ENCODE peak calls at places on chromosomes 5 and 9, in four cellular contexts. One of them, this sample, is unnamed.

GRCh38 chr5:72472666-72473422 is 34.4 kb downstream of the ZNF366 start:
- DNase-seq in SK-N-SH: no peak
- DNase-seq in AG04450: no peak
- DNase-seq in stomach: no peak
- DNase-seq in this sample: no peak

GRCh38 chr5:84113246-84114118 is 271.2 kb downstream of the EDIL3 start:
- DNase-seq in SK-N-SH: no peak
- DNase-seq in stomach: no peak
- DNase-seq in AG04450: no peak
- DNase-seq in this sample: no peak

GRCh38 chr9:133227242-133227860 is 18.3 kb upstream of the OBP2B start:
- DNase-seq in AG04450: no peak
- DNase-seq in SK-N-SH: no peak
- DNase-seq in stomach: peak
- DNase-seq in this sample: no peak

GRCh38 chr5:27906911-27907590 is 868.7 kb upstream of the CDH9 start:
- DNase-seq in SK-N-SH: no peak
- DNase-seq in AG04450: no peak
- DNase-seq in stomach: no peak
- DNase-seq in this sample: no peak

GRCh38 chr5:179618923-179619554 is 4.4 kb downstream of the HNRNPH1 start:
- DNase-seq in AG04450: no peak
- DNase-seq in stomach: no peak
- DNase-seq in SK-N-SH: no peak
- DNase-seq in this sample: peak

GRCh38 chr9:129383415-129384088 is 205.5 kb upstream of the IER5L start:
- DNase-seq in stomach: peak
- DNase-seq in SK-N-SH: no peak
- DNase-seq in AG04450: no peak
- DNase-seq in this sample: peak

GRCh38 chr5:164098536-164098935 is 593.1 kb downstream of the MAT2B start:
- DNase-seq in SK-N-SH: no peak
- DNase-seq in AG04450: no peak
- DNase-seq in stomach: no peak
- DNase-seq in this sample: no peak

GRCh38 chr5:137186759-137187461 is 312.2 kb downstream of the SPOCK1 start:
- DNase-seq in SK-N-SH: no peak
- DNase-seq in stomach: no peak
- DNase-seq in AG04450: peak
- DNase-seq in this sample: no peak

GRCh38 chr9:74726581-74726980 is 161.1 kb downstream of the TRPM6 start:
- DNase-seq in SK-N-SH: no peak
- DNase-seq in AG04450: no peak
- DNase-seq in stomach: no peak
- DNase-seq in this sample: no peak

GRCh38 chr9:124248066-124248465 is 9.7 kb upstream of the NEK6 start:
- DNase-seq in stomach: no peak
- DNase-seq in SK-N-SH: no peak
- DNase-seq in AG04450: no peak
- DNase-seq in this sample: peak

GRCh38 chr5:135379052-135379654 is 19.9 kb downstream of the MACROH2A1 start:
- DNase-seq in stomach: no peak
- DNase-seq in SK-N-SH: no peak
- DNase-seq in AG04450: no peak
- DNase-seq in this sample: no peak

GRCh38 chr5:103929310-103930003 is 366.9 kb upstream of the NUDT12 start:
- DNase-seq in SK-N-SH: no peak
- DNase-seq in stomach: no peak
- DNase-seq in AG04450: no peak
- DNase-seq in this sample: no peak

GRCh38 chr5:96645096-96645495 is 17.1 kb upstream of the CAST start:
- DNase-seq in SK-N-SH: no peak
- DNase-seq in stomach: no peak
- DNase-seq in AG04450: no peak
- DNase-seq in this sample: no peak

GRCh38 chr9:111429175-111429574 is 55.0 kb downstream of the ECPAS start:
- DNase-seq in stomach: no peak
- DNase-seq in SK-N-SH: no peak
- DNase-seq in AG04450: no peak
- DNase-seq in this sample: no peak

GRCh38 chr9:115694014-115694413 is 459.6 kb upstream of the PAPPA start:
- DNase-seq in AG04450: peak
- DNase-seq in SK-N-SH: no peak
- DNase-seq in stomach: no peak
- DNase-seq in this sample: no peak

DNA sequence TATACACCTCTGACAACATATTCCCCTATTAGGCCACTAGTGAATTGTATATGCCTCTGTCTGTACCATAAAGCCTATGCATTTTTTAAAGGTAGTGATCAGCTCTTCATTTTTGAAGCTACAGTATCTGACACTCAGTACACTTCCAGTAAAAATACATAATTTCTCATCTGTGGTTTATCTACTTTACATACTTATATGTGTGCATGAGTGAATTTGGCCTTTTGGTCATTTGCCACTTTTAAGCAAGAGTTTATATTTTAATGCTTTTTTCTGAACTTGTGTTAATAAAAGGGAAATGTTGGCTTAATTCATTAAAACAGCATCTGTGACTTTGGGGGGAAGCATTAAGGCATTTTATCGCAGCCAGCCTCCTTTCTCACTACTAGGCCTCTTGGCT is 47.8 kb downstream of the ST8SIA4 start:
- DNase-seq in AG04450: no peak
- DNase-seq in SK-N-SH: no peak
- DNase-seq in stomach: no peak
- DNase-seq in this sample: no peak
- H3K4me3 ChIP-seq in AG04450: no peak
- H3K4me3 ChIP-seq in SK-N-SH: no peak
- H3K4me3 ChIP-seq in stomach: no peak
- H3K4me3 ChIP-seq in this sample: no peak

GRCh38 chr5:170747357-170747756 is 36.2 kb upstream of the GABRP start:
- DNase-seq in AG04450: no peak
- DNase-seq in stomach: no peak
- DNase-seq in SK-N-SH: peak
- DNase-seq in this sample: no peak

GRCh38 chr5:170747851-170748250 is 35.7 kb upstream of the GABRP start:
- DNase-seq in stomach: no peak
- DNase-seq in SK-N-SH: peak
- DNase-seq in AG04450: no peak
- DNase-seq in this sample: no peak

GRCh38 chr5:170746952-170747340 is 36.6 kb upstream of the GABRP start:
- DNase-seq in SK-N-SH: no peak
- DNase-seq in stomach: no peak
- DNase-seq in AG04450: no peak
- DNase-seq in this sample: no peak

GRCh38 chr5:170749911-170750431 is 33.6 kb upstream of the GABRP start:
- DNase-seq in SK-N-SH: no peak
- DNase-seq in stomach: peak
- DNase-seq in AG04450: no peak
- DNase-seq in this sample: no peak

DNA sequence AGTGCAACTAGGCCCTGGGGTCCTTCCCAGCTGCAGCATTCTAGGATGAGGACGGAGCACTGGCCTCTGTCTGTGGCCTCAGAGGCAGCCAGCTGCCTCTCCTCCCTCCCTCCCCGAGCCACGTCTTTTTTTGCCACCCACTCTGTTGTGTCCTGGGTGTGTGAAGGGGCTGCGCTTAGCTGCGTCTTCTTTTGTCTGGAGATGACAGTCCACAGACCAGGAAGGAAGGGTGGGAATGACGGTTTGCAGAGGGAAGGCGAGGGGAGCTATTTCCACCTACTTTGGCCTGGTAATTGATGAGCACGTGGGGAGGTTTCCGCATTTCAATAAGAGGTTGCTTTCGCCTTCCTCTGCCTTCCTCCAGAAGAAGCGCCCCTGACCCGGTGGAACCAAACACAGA is 34.5 kb upstream of the GABRP start:
- DNase-seq in SK-N-SH: no peak
- DNase-seq in AG04450: no peak
- DNase-seq in stomach: no peak
- DNase-seq in this sample: no peak
- TF ChIP-seq CTCF in SK-N-SH: no peak
- TF ChIP-seq CTCF in AG04450: no peak
- TF ChIP-seq CTCF in stomach: no peak
- TF ChIP-seq CTCF in this sample: no peak

GRCh38 chr5:123787136-123787535 is 275.2 kb downstream of the CSNK1G3 start:
- DNase-seq in stomach: no peak
- DNase-seq in SK-N-SH: no peak
- DNase-seq in AG04450: no peak
- DNase-seq in this sample: no peak
- H3K27ac ChIP-seq in stomach: no peak
- H3K27ac ChIP-seq in SK-N-SH: no peak
- H3K27ac ChIP-seq in AG04450: no peak
- H3K27ac ChIP-seq in this sample: no peak

GRCh38 chr5:89280103-89281037 is 397.4 kb upstream of the MEF2C start:
- DNase-seq in stomach: no peak
- DNase-seq in SK-N-SH: no peak
- DNase-seq in AG04450: no peak
- DNase-seq in this sample: no peak

GRCh38 chr5:89282038-89282831 is 399.3 kb upstream of the MEF2C start:
- DNase-seq in AG04450: no peak
- DNase-seq in stomach: no peak
- DNase-seq in SK-N-SH: no peak
- DNase-seq in this sample: no peak

GRCh38 chr5:89279458-89280036 is 396.6 kb upstream of the MEF2C start:
- DNase-seq in stomach: no peak
- DNase-seq in SK-N-SH: no peak
- DNase-seq in AG04450: no peak
- DNase-seq in this sample: no peak

GRCh38 chr5:89282832-89283510 is 400.0 kb upstream of the MEF2C start:
- DNase-seq in AG04450: no peak
- DNase-seq in stomach: no peak
- DNase-seq in SK-N-SH: no peak
- DNase-seq in this sample: no peak

GRCh38 chr5:89281211-89281610 is 398.2 kb upstream of the MEF2C start:
- DNase-seq in stomach: no peak
- DNase-seq in SK-N-SH: no peak
- DNase-seq in AG04450: no peak
- DNase-seq in this sample: no peak
- H3K4me3 ChIP-seq in stomach: no peak
- H3K4me3 ChIP-seq in SK-N-SH: no peak
- H3K4me3 ChIP-seq in AG04450: no peak
- H3K4me3 ChIP-seq in this sample: no peak

GRCh38 chr9:73199448-73199847 is 47.8 kb downstream of the ANXA1 start:
- DNase-seq in AG04450: no peak
- DNase-seq in SK-N-SH: no peak
- DNase-seq in stomach: no peak
- DNase-seq in this sample: no peak

GRCh38 chr9:73200694-73201432 is 49.2 kb downstream of the ANXA1 start:
- DNase-seq in SK-N-SH: peak
- DNase-seq in stomach: no peak
- DNase-seq in AG04450: no peak
- DNase-seq in this sample: no peak

GRCh38 chr9:73204910-73205309 is 53.2 kb downstream of the ANXA1 start:
- DNase-seq in SK-N-SH: no peak
- DNase-seq in stomach: no peak
- DNase-seq in AG04450: no peak
- DNase-seq in this sample: no peak

GRCh38 chr9:73202992-73203391 is 51.3 kb downstream of the ANXA1 start:
- DNase-seq in SK-N-SH: no peak
- DNase-seq in AG04450: no peak
- DNase-seq in stomach: no peak
- DNase-seq in this sample: no peak

DNA sequence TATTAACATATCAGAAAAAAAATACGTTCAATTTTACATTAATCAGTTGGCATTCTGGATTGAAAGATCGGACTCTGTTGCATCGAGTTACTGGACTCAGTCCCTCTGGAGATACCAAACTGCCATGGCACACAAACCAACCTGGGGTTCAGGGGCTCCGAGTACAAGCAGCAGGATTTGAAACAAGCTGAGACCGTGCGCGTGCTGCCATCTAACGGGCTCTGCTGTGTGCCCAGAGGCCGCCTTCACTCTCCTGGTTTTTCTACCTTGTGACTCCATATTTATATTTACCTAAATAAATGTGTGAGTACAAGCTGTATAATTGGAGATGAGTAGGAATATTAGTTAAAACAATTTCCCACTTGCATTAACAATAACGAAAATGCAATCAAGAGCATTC is 48.2 kb downstream of the ANXA1 start:
- DNase-seq in SK-N-SH: peak
- DNase-seq in stomach: no peak
- DNase-seq in AG04450: no peak
- DNase-seq in this sample: no peak
- TF ChIP-seq CTCF in SK-N-SH: peak
- TF ChIP-seq CTCF in stomach: no peak
- TF ChIP-seq CTCF in AG04450: peak
- TF ChIP-seq CTCF in this sample: no peak

GRCh38 chr9:8531831-8532230 is 732.3 kb upstream of the DMAC1 start:
- DNase-seq in stomach: no peak
- DNase-seq in SK-N-SH: no peak
- DNase-seq in AG04450: no peak
- DNase-seq in this sample: no peak
- H3K27ac ChIP-seq in stomach: no peak
- H3K27ac ChIP-seq in SK-N-SH: no peak
- H3K27ac ChIP-seq in AG04450: no peak
- H3K27ac ChIP-seq in this sample: no peak

This sample was measured in Peyer's patch.